ENCODE peak calls at places on chromosome 10, in seven cellular contexts. M, S, C, X, U, E and W are unnamed samples.

GRCh38 chr10:29815572-29815971 is 180.8 kb upstream of the SVIL start:
- DNase-seq in E (no peak), U (no peak), S (no peak), C (no peak), M (no peak), X (no peak), W (no peak)

GRCh38 chr10:1247598-1248261 is 191.5 kb downstream of the WDR37 start:
- DNase-seq in E (no peak), M (no peak), S (no peak), U (peak), C (no peak), X (no peak), W (no peak)

GRCh38 chr10:122348951-122349361 is 25.6 kb upstream of the PLEKHA1 start:
- DNase-seq in U (no peak), E (no peak), M (no peak), X (no peak), C (no peak), S (no peak), W (no peak)

GRCh38 chr10:20147679-20148078 is 331.4 kb downstream of the PLXDC2 start:
- DNase-seq in X (no peak), C (no peak), S (no peak), U (no peak), E (no peak), M (no peak), W (no peak)

GRCh38 chr10:49161411-49161997 is 26.7 kb downstream of the TMEM273 start:
- DNase-seq in U (peak), X (peak), M (no peak), E (peak), S (no peak), C (no peak), W (peak)

GRCh38 chr10:79129361-79129997 is 60.7 kb downstream of the ZMIZ1 start:
- DNase-seq in M (no peak), E (no peak), U (peak), S (no peak), C (no peak), X (peak), W (no peak)

GRCh38 chr10:104122273-104123107 is 519 bp downstream of the SFR1 start:
- DNase-seq in C (no peak), S (no peak), U (no peak), M (peak), X (peak), E (peak), W (no peak)

GRCh38 chr10:132270721-132271457 is 36.9 kb downstream of the STK32C start:
- DNase-seq in U (no peak), S (no peak), C (no peak), E (no peak), X (no peak), M (no peak), W (no peak)

GRCh38 chr10:11822809-11823121 is 391 bp upstream of the PROSER2 start:
- DNase-seq in C (no peak), M (no peak), S (no peak), E (no peak), U (no peak), X (no peak), W (no peak)

GRCh38 chr10:75083972-75084833 is 27.3 kb upstream of the SAMD8 start:
- DNase-seq in M (no peak), C (no peak), S (no peak), U (no peak), E (no peak), X (no peak), W (peak)

GRCh38 chr10:88062798-88063472 is 199.5 kb downstream of the PTEN start:
- DNase-seq in X (peak), S (no peak), C (no peak), E (no peak), M (no peak), U (no peak), W (no peak)

GRCh38 chr10:20598590-20598989 is 298.5 kb downstream of the NEBL start:
- DNase-seq in X (peak), E (no peak), M (peak), S (no peak), C (peak), U (peak), W (no peak)

GRCh38 chr10:102633282-102633681 is 11.0 kb upstream of the TRIM8 start:
- DNase-seq in M (peak), U (no peak), S (peak), X (peak), E (peak), C (no peak), W (no peak)

GRCh38 chr10:106147050-106147449 is 1017.5 kb downstream of the SORCS1 start:
- DNase-seq in M (no peak), U (no peak), X (no peak), S (no peak), C (no peak), E (no peak), W (no peak)

GRCh38 chr10:79938728-79939380 is 10.1 kb downstream of the SFTPD start:
- DNase-seq in U (peak), M (peak), S (no peak), C (no peak), E (peak), X (no peak), W (no peak)

GRCh38 chr10:131744356-131744755 is 156.5 kb upstream of the PPP2R2D start:
- DNase-seq in C (no peak), E (no peak), S (no peak), X (no peak), U (no peak), M (no peak), W (no peak)

GRCh38 chr10:119335671-119336353 is 128.4 kb downstream of the GRK5 start:
- DNase-seq in C (no peak), X (peak), E (no peak), M (no peak), U (no peak), S (no peak), W (no peak)

GRCh38 chr10:113679463-113680171 is at the start of gene CASP7:
- DNase-seq in M (peak), S (peak), E (peak), X (peak), U (peak), C (peak), W (no peak)
- TF ChIP-seq CTCF in M (no peak), S (peak), E (no peak), X (no peak), U (peak), C (no peak), W (peak)

GRCh38 chr10:69666756-69667155 is 36.7 kb downstream of the FAM241B start:
- DNase-seq in X (no peak), S (no peak), M (no peak), E (no peak), C (no peak), U (no peak), W (no peak)
- TF ChIP-seq CTCF in X (no peak), S (no peak), M (no peak), E (no peak), C (no peak), U (no peak), W (no peak)

GRCh38 chr10:118034755-118035154 is 12.0 kb downstream of the RAB11FIP2 start:
- DNase-seq in X (no peak), U (no peak), E (no peak), S (no peak), M (no peak), C (no peak), W (no peak)

GRCh38 chr10:118035358-118036031 is 11.2 kb downstream of the RAB11FIP2 start:
- DNase-seq in S (no peak), E (no peak), X (peak), M (no peak), C (no peak), U (no peak), W (no peak)

GRCh38 chr10:118032564-118032963 is 14.2 kb downstream of the RAB11FIP2 start:
- DNase-seq in E (no peak), S (no peak), M (no peak), U (no peak), C (no peak), X (peak), W (no peak)

GRCh38 chr10:118031351-118032075 is 15.2 kb downstream of the RAB11FIP2 start:
- DNase-seq in U (no peak), E (no peak), S (no peak), X (peak), C (no peak), M (no peak), W (no peak)

GRCh38 chr10:118033905-118034304 is 12.8 kb downstream of the RAB11FIP2 start:
- DNase-seq in E (no peak), M (no peak), S (no peak), X (no peak), C (no peak), U (no peak), W (no peak)
- TF ChIP-seq CTCF in E (no peak), M (no peak), S (no peak), X (no peak), C (no peak), U (no peak), W (no peak)

GRCh38 chr10:33388325-33388724 is 53.9 kb upstream of the NRP1 start:
- DNase-seq in E (no peak), U (no peak), M (no peak), C (no peak), S (no peak), X (no peak), W (no peak)
- TF ChIP-seq CTCF in E (no peak), U (no peak), M (no peak), C (no peak), S (no peak), X (no peak), W (no peak)